ENCODE peak calls at places on chromosomes 11 and 22, in seven cellular contexts. T, E, J, I, N, U and Z are unnamed samples.
A peak's percentile ranks its signal among the peaks of the same experiment; 100 is the strongest.

GRCh38 chr11:77619576-77620198 is 17.9 kb downstream of the CLNS1A start:
- DNase-seq in N (no peak), T (no peak), J (no peak), I (no peak), U (peak; percentile 50), E (peak; percentile 60), Z (no peak)

GRCh38 chr11:72848846-72849466 is 34.7 kb downstream of the ATG16L2 start:
- DNase-seq in T (no peak), U (no peak), J (no peak), E (peak; percentile 68), N (no peak), I (peak; percentile 21), Z (no peak)

GRCh38 chr11:99773646-99774045 is 752.9 kb downstream of the CNTN5 start:
- DNase-seq in J (no peak), I (no peak), N (no peak), U (no peak), E (no peak), T (no peak), Z (no peak)

GRCh38 chr11:831951-832528 is 712 bp upstream of the CD151 start:
- DNase-seq in U (no peak), I (no peak), N (no peak), E (no peak), T (no peak), J (no peak), Z (no peak)

GRCh38 chr22:50118557-50119168 is 28.9 kb downstream of the MOV10L1 start:
- DNase-seq in N (no peak), U (no peak), E (peak; percentile 94), T (no peak), I (no peak), J (no peak), Z (no peak)

GRCh38 chr22:46262449-46263207 is 515 bp downstream of the PKDREJ start:
- DNase-seq in J (no peak), E (peak; percentile 79), U (peak; percentile 72), I (no peak), T (peak; percentile 88), N (peak; percentile 86), Z (no peak)

GRCh38 chr22:44215287-44215686 is 34.6 kb downstream of the PARVG start:
- DNase-seq in N (no peak), E (no peak), I (no peak), U (no peak), T (no peak), J (no peak), Z (no peak)

GRCh38 chr11:119149371-119150275 is 771 bp downstream of the ABCG4 start:
- DNase-seq in I (no peak), E (no peak), T (no peak), U (no peak), N (no peak), J (no peak), Z (no peak)

GRCh38 chr11:19679952-19680823 is 32.4 kb upstream of the NAV2 start:
- DNase-seq in T (peak; percentile 79), J (no peak), N (peak; percentile 90), U (peak; percentile 66), E (peak; percentile 99), I (no peak), Z (no peak)

GRCh38 chr11:119673389-119674336 is 55.3 kb downstream of the NECTIN1 start:
- DNase-seq in U (peak; percentile 25), J (peak; percentile 7), N (no peak), T (peak; percentile 81), I (no peak), E (no peak), Z (peak; percentile 56)